ENCODE peak calls at places on chromosomes 11 and 22, in four cellular contexts. B, G, T and U are unnamed samples.

GRCh38 chr11:2390091-2390870 is 10.3 kb upstream of the TSSC4 start:
- DNase-seq in B (no peak), T (no peak), G (no peak), U (no peak)

GRCh38 chr11:70423523-70424505 is 25.5 kb downstream of the CTTN start:
- DNase-seq in B (no peak), G (no peak), T (peak; percentile 13), U (peak; percentile 83)

GRCh38 chr22:39748877-39749276 is 144.7 kb downstream of the ENTHD1 start:
- DNase-seq in B (peak; percentile 64), G (no peak), T (no peak), U (no peak)

GRCh38 chr22:41216984-41217383 is 11.9 kb downstream of the L3MBTL2 start:
- DNase-seq in B (peak; percentile 31), G (no peak), T (no peak), U (no peak)

GRCh38 chr22:42645341-42645937 is 3.8 kb downstream of the CYB5R3 start:
- DNase-seq in B (peak; percentile 41), T (no peak), G (no peak), U (no peak)

GRCh38 chr11:134063096-134063495 is 5.8 kb upstream of the JAM3 start:
- DNase-seq in B (no peak), G (no peak), T (no peak), U (no peak)

GRCh38 chr22:41479671-41480396 is 10.9 kb downstream of the ACO2 start:
- DNase-seq in B (no peak), T (no peak), G (no peak), U (no peak)

GRCh38 chr22:41256254-41256897 is 15.6 kb upstream of the CHADL start:
- DNase-seq in G (no peak), T (no peak), B (peak; percentile 91), U (no peak)

GRCh38 chr11:133064152-133064877 is 468.0 kb downstream of the OPCML start:
- DNase-seq in B (no peak), T (no peak), G (peak; percentile 91), U (no peak)

GRCh38 chr11:34277166-34277565 is 80.6 kb downstream of the ABTB2 start:
- DNase-seq in G (no peak), B (no peak), T (no peak), U (no peak)

GRCh38 chr11:103566116-103566515 is 456.9 kb downstream of the DYNC2H1 start:
- DNase-seq in G (no peak), T (no peak), B (no peak), U (no peak)

GRCh38 chr11:10818594-10818993 is 9.9 kb upstream of the EIF4G2 start:
- DNase-seq in T (no peak), G (no peak), B (peak; percentile 80), U (no peak)

GRCh38 chr11:5611627-5612026 is 13.2 kb upstream of the TRIM34 start:
- DNase-seq in T (no peak), G (no peak), B (no peak), U (no peak)

GRCh38 chr22:27388090-27388600 is 413.4 kb downstream of the MN1 start:
- DNase-seq in G (no peak), B (no peak), T (no peak), U (no peak)

GRCh38 chr11:47917643-47918369 is 62.6 kb upstream of the PTPRJ start:
- DNase-seq in B (peak; percentile 63), G (peak; percentile 86), T (no peak), U (no peak)

GRCh38 chr11:36362902-36363301 is 66.8 kb downstream of the PRR5L start:
- DNase-seq in G (no peak), B (no peak), T (no peak), U (no peak)

GRCh38 chr22:43811777-43812148 is 342 bp downstream of the EFCAB6 start:
- DNase-seq in T (no peak), B (peak; percentile 56), G (no peak), U (no peak)

GRCh38 chr11:40118780-40119179 is 1340.7 kb downstream of the LRRC4C start:
- DNase-seq in T (no peak), G (no peak), B (no peak), U (no peak)

GRCh38 chr11:120863359-120863758 is 160.5 kb upstream of the TBCEL start:
- DNase-seq in T (no peak), G (no peak), B (peak; percentile 75), U (no peak)

GRCh38 chr11:45560153-45560934 is 105.1 kb downstream of the CHST1 start:
- DNase-seq in G (no peak), B (no peak), T (no peak), U (no peak)

GRCh38 chr11:114026355-114026754 is 33.2 kb upstream of the ZBTB16 start:
- DNase-seq in T (peak; percentile 7), G (no peak), B (peak; percentile 9), U (no peak)

GRCh38 chr22:43448048-43448447 is 36.2 kb downstream of the MPPED1 start:
- DNase-seq in G (no peak), T (no peak), B (no peak), U (no peak)

GRCh38 chr22:47188337-47189055 is 426.0 kb downstream of the TBC1D22A start:
- DNase-seq in G (no peak), T (no peak), B (no peak), U (no peak)

GRCh38 chr11:75174781-75175370 is 24.0 kb downstream of the SLCO2B1 start:
- DNase-seq in T (no peak), G (peak; percentile 58), B (no peak), U (no peak)

GRCh38 chr11:65393513-65394079 is 7.2 kb downstream of the FRMD8 start:
- DNase-seq in G (no peak), B (no peak), T (no peak), U (no peak)

GRCh38 chr11:78209478-78209877 is 20.8 kb downstream of the USP35 start:
- DNase-seq in T (no peak), B (no peak), G (no peak), U (no peak)

GRCh38 chr11:78207532-78208256 is 19.0 kb downstream of the USP35 start:
- DNase-seq in G (no peak), T (no peak), B (no peak), U (no peak)

GRCh38 chr11:78210000-78210608 is 21.4 kb downstream of the USP35 start:
- DNase-seq in B (no peak), T (no peak), G (no peak), U (no peak)

GRCh38 chr11:78205691-78206090 is 17.0 kb downstream of the USP35 start:
- DNase-seq in G (no peak), T (no peak), B (no peak), U (no peak)

GRCh38 chr11:78208257-78209165 is 19.8 kb downstream of the USP35 start:
- DNase-seq in G (no peak), T (no peak), B (no peak), U (no peak)
- TF ChIP-seq CTCF in G (no peak), T (no peak), B (no peak), U (no peak)

DNA sequence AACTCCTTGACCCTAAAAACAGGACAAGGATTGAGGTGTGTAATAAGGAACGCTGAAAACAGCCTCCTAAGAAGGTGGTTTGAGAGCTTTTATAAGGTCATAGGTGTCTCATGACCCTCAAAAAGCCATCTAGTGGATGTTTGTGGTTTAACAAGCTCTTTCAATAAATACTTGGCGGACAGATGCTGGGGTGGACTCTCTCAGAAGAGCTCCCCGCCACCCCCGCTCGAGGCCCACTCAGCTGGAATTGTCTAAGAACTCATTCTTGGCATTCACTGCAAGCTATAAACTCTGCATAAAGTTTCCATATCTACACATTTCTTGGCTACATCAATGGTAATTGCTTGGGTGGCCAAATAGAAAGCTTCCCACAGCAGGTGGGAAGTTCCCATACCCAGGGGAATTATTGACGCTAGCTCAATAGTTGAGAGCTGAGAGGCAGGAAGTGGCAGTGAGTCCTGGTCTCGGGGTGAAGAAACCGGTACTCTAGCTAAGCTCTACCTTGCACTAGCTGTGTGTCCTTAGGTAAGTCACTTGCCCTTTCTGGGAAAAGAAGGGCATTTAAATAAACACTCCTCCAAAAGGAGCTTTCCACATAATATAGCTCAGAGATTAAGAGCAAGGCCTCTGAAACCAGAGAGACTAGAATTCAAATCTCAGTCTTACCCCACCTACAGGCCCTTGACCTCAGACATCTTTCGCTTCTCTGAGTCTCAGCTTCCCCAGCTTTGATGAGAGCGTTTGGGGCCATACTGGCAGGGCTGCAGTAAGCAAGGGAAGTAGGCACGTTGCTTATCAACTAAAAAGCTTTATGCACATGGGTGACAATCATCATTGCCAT is 6.4 kb downstream of the MS4A15 start:
- DNase-seq in B (no peak), T (no peak), G (no peak), U (no peak)
- TF ChIP-seq CTCF in B (peak; percentile 40), T (no peak), G (no peak), U (no peak)

GRCh38 chr11:64226507-64227051 is 505 bp downstream of the NUDT22 start:
- DNase-seq in G (peak; percentile 73), T (no peak), B (no peak), U (peak; percentile 54)

GRCh38 chr11:64225608-64226506 is at the start of the genes NUDT22 and TRPT1:
- DNase-seq in T (peak; percentile 96), G (peak; percentile 93), B (peak; percentile 53), U (peak; percentile 93)

GRCh38 chr11:64224151-64224890 is 1.7 kb downstream of the TRPT1 start:
- DNase-seq in B (peak; percentile 67), T (no peak), G (peak; percentile 31), U (no peak)

GRCh38 chr11:64223001-64223651 is 2.9 kb downstream of the TRPT1 start:
- DNase-seq in T (no peak), G (peak; percentile 28), B (no peak), U (no peak)

DNA sequence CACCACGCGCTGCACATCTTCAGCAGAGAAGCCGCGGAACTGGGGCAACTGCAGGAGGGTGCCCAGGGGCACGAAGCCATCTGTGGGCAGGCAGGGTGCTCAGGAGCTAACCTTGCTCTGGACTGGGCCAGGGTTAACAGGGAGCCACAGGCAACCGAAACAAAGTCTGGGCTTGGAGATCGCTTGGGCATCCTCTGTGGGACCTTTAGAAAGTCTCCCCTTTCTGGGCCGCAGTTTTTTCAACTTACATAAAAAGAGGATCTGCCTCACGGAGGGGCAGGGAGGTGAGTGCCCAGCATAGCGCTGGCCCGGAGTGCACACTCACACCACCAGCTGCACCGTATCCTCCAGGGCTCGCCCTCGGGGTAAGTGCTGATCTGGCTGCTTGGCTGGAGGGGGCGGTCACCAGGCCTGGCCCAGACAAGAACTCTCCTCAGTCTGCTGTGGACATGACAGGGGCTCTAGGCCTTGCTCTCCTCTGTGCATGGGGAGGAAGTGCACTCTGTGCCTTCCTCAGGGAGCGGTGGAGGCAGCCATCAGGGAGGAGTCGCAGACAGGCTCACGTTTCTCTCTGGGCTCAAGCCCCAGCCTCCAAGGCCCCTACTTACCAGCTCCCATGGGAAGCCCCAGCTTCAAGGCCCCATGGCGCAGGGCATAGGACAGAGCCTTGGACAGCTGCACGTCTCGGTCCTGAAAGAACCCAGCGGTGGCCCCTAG is 937 bp downstream of the TRPT1 start:
- DNase-seq in T (no peak), B (no peak), G (no peak), U (no peak)
- TF ChIP-seq CTCF in T (no peak), B (no peak), G (no peak), U (no peak)

DNA sequence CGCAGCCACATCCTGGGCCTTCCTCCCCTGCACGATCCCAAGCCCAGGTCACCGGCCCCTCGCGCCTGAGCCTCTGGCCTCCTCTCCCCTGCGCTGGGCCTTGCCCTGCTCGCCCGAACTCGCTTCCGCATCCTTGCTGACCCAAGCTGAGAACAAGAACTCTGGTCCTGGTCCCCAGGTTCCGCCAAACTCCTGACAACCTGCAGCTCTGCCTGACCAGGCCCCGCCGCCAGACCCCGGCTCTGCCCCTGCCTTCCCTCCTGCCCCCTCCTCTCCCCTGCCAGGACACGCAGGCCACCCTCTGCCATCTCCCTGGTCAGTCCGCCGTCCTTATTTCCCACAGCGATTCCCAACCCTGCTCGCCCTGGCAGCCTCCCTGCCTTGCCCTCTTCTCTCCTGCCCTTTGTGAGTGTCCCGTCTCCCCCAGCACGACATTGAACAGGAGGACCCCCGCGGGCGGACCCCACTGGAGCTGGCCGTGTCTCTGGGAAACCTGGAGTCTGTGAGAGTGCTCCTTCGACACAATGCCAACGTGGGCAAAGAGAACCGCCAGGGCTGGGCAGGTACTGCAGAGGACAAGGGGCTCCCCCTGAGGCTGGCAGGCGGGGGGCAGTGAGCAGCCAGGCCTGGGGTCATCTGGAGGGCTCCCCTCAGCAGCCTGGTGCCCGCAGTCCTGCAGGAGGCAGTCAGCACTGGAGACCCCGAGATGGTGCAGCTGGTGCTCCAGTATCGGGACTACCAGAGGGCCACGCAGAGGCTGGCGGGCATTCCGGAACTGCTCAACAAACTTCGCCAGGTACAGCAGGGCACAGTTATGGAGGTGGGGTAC is 762 bp downstream of the ANKRD13D start:
- DNase-seq in G (peak; percentile 43), B (no peak), T (no peak), U (no peak)
- TF ChIP-seq CTCF in G (no peak), B (no peak), T (no peak), U (no peak)